ENCODE peak calls at places on chromosomes 2 and 18, in four cellular contexts. One of them, this sample, is unnamed.

GRCh38 chr2:218261424-218262273 is 834 bp downstream of the GPBAR1 start:
- DNase-seq in SK-N-SH: no peak
- DNase-seq in HepG2: no peak
- DNase-seq in WTC11: no peak
- DNase-seq in this sample: no peak

GRCh38 chr18:78240091-78240490 is 739.5 kb upstream of the SALL3 start:
- DNase-seq in SK-N-SH: no peak
- DNase-seq in HepG2: no peak
- DNase-seq in WTC11: no peak
- DNase-seq in this sample: no peak

GRCh38 chr2:65309699-65310098 is 82.1 kb downstream of the ACTR2 start:
- DNase-seq in SK-N-SH: no peak
- DNase-seq in HepG2: no peak
- DNase-seq in WTC11: no peak
- DNase-seq in this sample: no peak

GRCh38 chr18:59718108-59719057 is 21.2 kb upstream of the CCBE1 start:
- DNase-seq in SK-N-SH: peak
- DNase-seq in HepG2: no peak
- DNase-seq in WTC11: no peak
- DNase-seq in this sample: no peak

GRCh38 chr2:31980674-31981356 is 30.0 kb downstream of the MEMO1 start:
- DNase-seq in SK-N-SH: no peak
- DNase-seq in HepG2: peak
- DNase-seq in WTC11: no peak
- DNase-seq in this sample: peak

GRCh38 chr2:216810399-216811160 is 49.3 kb downstream of the TNP1 start:
- DNase-seq in SK-N-SH: no peak
- DNase-seq in HepG2: no peak
- DNase-seq in WTC11: no peak
- DNase-seq in this sample: no peak

GRCh38 chr2:109637749-109638570 is 23.8 kb downstream of the SOWAHC start:
- DNase-seq in SK-N-SH: no peak
- DNase-seq in HepG2: peak
- DNase-seq in WTC11: no peak
- DNase-seq in this sample: no peak

GRCh38 chr2:68566362-68566761 is 77.0 kb upstream of the PROKR1 start:
- DNase-seq in SK-N-SH: no peak
- DNase-seq in HepG2: no peak
- DNase-seq in WTC11: no peak
- DNase-seq in this sample: no peak

GRCh38 chr2:49687873-49688272 is 533.6 kb upstream of the FSHR start:
- DNase-seq in SK-N-SH: no peak
- DNase-seq in HepG2: no peak
- DNase-seq in WTC11: no peak
- DNase-seq in this sample: no peak

GRCh38 chr2:8144785-8145184 is 537.1 kb upstream of the ID2 start:
- DNase-seq in SK-N-SH: no peak
- DNase-seq in HepG2: no peak
- DNase-seq in WTC11: no peak
- DNase-seq in this sample: no peak

GRCh38 chr2:118386636-118387302 is 298.5 kb downstream of the INSIG2 start:
- DNase-seq in SK-N-SH: no peak
- DNase-seq in HepG2: no peak
- DNase-seq in WTC11: no peak
- DNase-seq in this sample: no peak

GRCh38 chr2:111118455-111119003 is 2.2 kb upstream of the BCL2L11 start:
- DNase-seq in SK-N-SH: no peak
- DNase-seq in HepG2: no peak
- DNase-seq in WTC11: peak
- DNase-seq in this sample: no peak

GRCh38 chr2:83068706-83069105 is 1390.4 kb downstream of the SUCLG1 start:
- DNase-seq in SK-N-SH: no peak
- DNase-seq in HepG2: no peak
- DNase-seq in WTC11: no peak
- DNase-seq in this sample: no peak

GRCh38 chr2:112021781-112022231 is 33.3 kb upstream of the TMEM87B start:
- DNase-seq in SK-N-SH: no peak
- DNase-seq in HepG2: no peak
- DNase-seq in WTC11: no peak
- DNase-seq in this sample: peak

GRCh38 chr2:58479557-58480120 is 238.5 kb upstream of the FANCL start:
- DNase-seq in SK-N-SH: no peak
- DNase-seq in HepG2: no peak
- DNase-seq in WTC11: peak
- DNase-seq in this sample: no peak

GRCh38 chr2:200042102-200042735 is 86.8 kb downstream of the MAIP1 start:
- DNase-seq in SK-N-SH: no peak
- DNase-seq in HepG2: no peak
- DNase-seq in WTC11: no peak
- DNase-seq in this sample: no peak

GRCh38 chr2:228700638-228701037 is 519.2 kb upstream of the SPHKAP start:
- DNase-seq in SK-N-SH: no peak
- DNase-seq in HepG2: no peak
- DNase-seq in WTC11: no peak
- DNase-seq in this sample: no peak

GRCh38 chr2:118737690-118738089 is 109.8 kb downstream of the EN1 start:
- DNase-seq in SK-N-SH: no peak
- DNase-seq in HepG2: no peak
- DNase-seq in WTC11: no peak
- DNase-seq in this sample: no peak

GRCh38 chr2:9629222-9630000 is 1.4 kb downstream of the YWHAQ start:
- DNase-seq in SK-N-SH: no peak
- DNase-seq in HepG2: no peak
- DNase-seq in WTC11: no peak
- DNase-seq in this sample: peak

GRCh38 chr2:55155764-55156221 is 76.3 kb downstream of the CLHC1 start:
- DNase-seq in SK-N-SH: no peak
- DNase-seq in HepG2: no peak
- DNase-seq in WTC11: no peak
- DNase-seq in this sample: no peak

GRCh38 chr18:46322411-46322891 is 218.3 kb downstream of the HAUS1 start:
- DNase-seq in SK-N-SH: no peak
- DNase-seq in HepG2: no peak
- DNase-seq in WTC11: no peak
- DNase-seq in this sample: no peak

GRCh38 chr2:179104736-179105135 is 54.8 kb upstream of the CCDC141 start:
- DNase-seq in SK-N-SH: no peak
- DNase-seq in HepG2: no peak
- DNase-seq in WTC11: no peak
- DNase-seq in this sample: no peak

GRCh38 chr2:854460-854859 is 96.2 kb upstream of the SNTG2 start:
- DNase-seq in SK-N-SH: no peak
- DNase-seq in HepG2: peak
- DNase-seq in WTC11: peak
- DNase-seq in this sample: peak

GRCh38 chr2:134581877-134582546 is 136.8 kb downstream of the TMEM163 start:
- DNase-seq in SK-N-SH: no peak
- DNase-seq in HepG2: no peak
- DNase-seq in WTC11: no peak
- DNase-seq in this sample: no peak

GRCh38 chr2:102436284-102436683 is 13.3 kb downstream of the IL18RAP start:
- DNase-seq in SK-N-SH: no peak
- DNase-seq in HepG2: no peak
- DNase-seq in WTC11: no peak
- DNase-seq in this sample: no peak

GRCh38 chr18:261398-262073 is 6.3 kb downstream of the THOC1 start:
- DNase-seq in SK-N-SH: no peak
- DNase-seq in HepG2: no peak
- DNase-seq in WTC11: no peak
- DNase-seq in this sample: no peak

GRCh38 chr2:74201196-74201595 is 2.8 kb downstream of the MTHFD2 start:
- DNase-seq in SK-N-SH: no peak
- DNase-seq in HepG2: no peak
- DNase-seq in WTC11: no peak
- DNase-seq in this sample: no peak

GRCh38 chr2:137185378-137186078 is 420.2 kb downstream of the THSD7B start:
- DNase-seq in SK-N-SH: no peak
- DNase-seq in HepG2: no peak
- DNase-seq in WTC11: no peak
- DNase-seq in this sample: no peak

GRCh38 chr2:187546762-187547333 is 7.4 kb downstream of the TFPI start:
- DNase-seq in SK-N-SH: no peak
- DNase-seq in HepG2: no peak
- DNase-seq in WTC11: no peak
- DNase-seq in this sample: no peak

DNA sequence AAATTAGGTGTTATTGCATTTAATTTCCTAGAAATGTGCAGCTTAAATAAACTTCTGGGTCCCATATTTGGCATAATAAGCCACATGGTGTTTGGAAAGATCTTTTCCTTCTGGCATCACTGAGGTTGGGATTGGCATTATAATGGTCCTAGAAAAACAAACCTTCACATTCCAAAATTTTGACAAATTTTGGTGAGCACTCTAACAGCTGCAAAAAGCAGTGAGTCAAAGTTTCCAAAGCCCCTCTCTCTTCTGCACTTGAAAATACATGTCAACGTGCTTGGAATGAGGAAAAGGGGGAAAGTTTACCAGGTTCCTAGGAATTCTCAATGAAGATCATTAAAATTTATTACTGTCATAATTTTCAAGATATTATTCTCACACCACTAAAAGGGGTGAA is 77.8 kb upstream of the STK17B start:
- DNase-seq in SK-N-SH: no peak
- DNase-seq in HepG2: no peak
- DNase-seq in WTC11: no peak
- DNase-seq in this sample: no peak
- TF ChIP-seq FOXJ3 in SK-N-SH: no peak
- TF ChIP-seq FOXJ3 in HepG2: no peak
- TF ChIP-seq FOXJ3 in WTC11: no peak
- TF ChIP-seq FOXJ3 in this sample: no peak

DNA sequence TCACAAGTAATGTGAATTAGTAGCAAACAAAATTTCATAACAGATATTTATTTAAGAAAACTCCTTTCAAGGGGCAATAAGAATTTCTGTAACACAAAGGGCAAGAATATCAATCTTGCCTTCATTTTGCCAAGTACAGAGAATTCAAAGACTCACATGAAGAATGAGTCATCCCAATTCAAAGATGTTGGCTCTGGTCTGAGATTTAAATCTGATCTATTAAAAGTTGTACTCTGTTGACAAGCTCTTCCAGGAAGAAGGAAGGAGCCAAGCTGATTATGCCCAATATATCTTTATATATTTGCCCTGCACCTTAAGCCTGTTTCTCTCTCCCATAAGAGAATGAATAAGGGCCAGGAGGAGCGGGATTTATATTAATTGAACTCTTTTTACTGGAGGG is 55.9 kb upstream of the RPE start:
- DNase-seq in SK-N-SH: no peak
- DNase-seq in HepG2: no peak
- DNase-seq in WTC11: no peak
- DNase-seq in this sample: no peak
- TF ChIP-seq FOXJ3 in SK-N-SH: no peak
- TF ChIP-seq FOXJ3 in HepG2: no peak
- TF ChIP-seq FOXJ3 in WTC11: no peak
- TF ChIP-seq FOXJ3 in this sample: no peak

DNA sequence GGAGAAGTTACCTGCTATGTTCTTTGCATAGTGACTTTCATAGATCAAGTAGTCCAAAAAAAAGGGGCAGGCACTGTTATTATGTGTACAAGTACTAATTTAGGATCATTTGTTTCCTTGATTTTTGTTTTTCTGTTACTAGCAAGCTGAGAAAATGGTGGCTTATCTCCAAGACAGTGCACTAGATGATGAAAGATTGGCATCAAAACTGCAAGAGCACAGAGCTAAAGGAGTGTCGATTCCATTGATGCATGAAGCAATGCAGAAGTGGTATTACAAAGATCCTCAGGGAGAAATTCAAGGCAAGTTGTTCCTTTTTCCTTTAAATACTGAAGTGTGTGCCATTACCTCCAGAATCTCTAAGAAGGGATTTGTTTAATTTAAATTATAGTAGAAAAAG is 19.6 kb upstream of the KCNJ13 start:
- DNase-seq in SK-N-SH: no peak
- DNase-seq in HepG2: no peak
- DNase-seq in WTC11: no peak
- DNase-seq in this sample: no peak
- TF ChIP-seq FOXJ3 in SK-N-SH: no peak
- TF ChIP-seq FOXJ3 in HepG2: no peak
- TF ChIP-seq FOXJ3 in WTC11: no peak
- TF ChIP-seq FOXJ3 in this sample: no peak

DNA sequence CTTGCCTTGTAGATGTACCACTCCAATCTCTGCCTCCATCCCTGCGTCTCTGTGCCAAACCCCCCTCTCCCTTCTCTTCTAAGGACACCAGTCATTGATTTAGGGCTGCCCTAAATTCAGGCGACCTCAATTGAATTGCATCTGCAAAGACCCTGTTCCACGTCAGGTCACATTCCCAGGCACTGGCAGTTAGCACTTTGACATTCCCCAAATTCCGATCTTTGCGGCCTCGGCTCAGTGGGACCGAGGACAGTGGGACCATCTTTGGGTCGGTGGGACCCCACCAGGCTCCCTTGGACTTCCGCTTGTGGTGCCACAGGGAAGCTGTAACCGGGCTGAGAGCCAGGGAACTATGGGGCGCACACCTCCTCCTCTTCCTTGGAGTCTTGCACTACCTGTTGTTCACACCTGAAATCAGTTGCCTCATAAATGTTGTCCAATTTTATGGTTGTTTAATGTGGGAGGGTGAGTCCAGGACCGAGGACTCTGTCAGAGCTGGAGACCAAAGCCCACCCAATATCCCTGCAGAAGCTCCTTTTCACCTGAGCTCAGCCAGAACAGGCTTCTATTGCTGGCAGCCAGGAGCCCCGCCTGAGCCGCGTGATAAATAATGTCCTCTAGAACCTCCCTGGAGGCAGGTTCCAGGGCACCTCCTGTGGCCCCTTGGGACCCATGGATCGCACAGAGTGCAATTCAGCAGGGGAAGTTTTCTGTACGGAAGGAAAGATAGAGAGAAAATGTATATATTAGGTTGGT is 271.6 kb downstream of the EIPR1 start:
- DNase-seq in SK-N-SH: no peak
- DNase-seq in HepG2: no peak
- DNase-seq in WTC11: no peak
- DNase-seq in this sample: no peak
- TF ChIP-seq FOXJ3 in SK-N-SH: no peak
- TF ChIP-seq FOXJ3 in HepG2: no peak
- TF ChIP-seq FOXJ3 in WTC11: no peak
- TF ChIP-seq FOXJ3 in this sample: no peak

This sample was measured in K562.